ENCODE peak calls at places on chromosomes 4 and X, in ten cellular contexts. A is aorta; E is AG20443; O is upper lobe of left lung; N is right lobe of liver; G is AG08395; H is effector memory CD4-positive, alpha-beta T cell; R is choroid plexus epithelial cell; Z is activated gamma-delta T cell treated with anti-CD3 and anti-CD28 coated beads, Interleukin-2, amount 50 U/mL, for 16 hours; M is stimulated activated CD4-positive, alpha-beta T cell treated with anti-CD3 and anti-CD28 coated beads, TNF-alpha, amount 100 ng/mL, for 4 hours. X is an unnamed sample.

GRCh38 chrX:23883737-23884354 is 23.9 kb downstream of the APOO start:
- DNase-seq in Z (no peak), O (no peak), H (no peak), A (no peak), R (peak), N (no peak), E (peak), M (no peak), G (peak), X (peak)

GRCh38 chr4:5524900-5525299 is 183.5 kb downstream of the EVC2 start:
- DNase-seq in A (no peak), E (peak), H (no peak), M (no peak), Z (no peak), G (peak), N (peak), R (peak), O (no peak), X (no peak)

GRCh38 chr4:56821394-56822263 is at the start of gene SPINK2:
- DNase-seq in R (no peak), H (peak), E (no peak), N (no peak), Z (peak), A (no peak), O (peak), G (no peak), M (peak), X (peak)

GRCh38 chrX:119669424-119670037 is 23.4 kb downstream of the SEPTIN6 start:
- DNase-seq in N (no peak), M (no peak), E (no peak), H (no peak), G (no peak), A (no peak), O (no peak), Z (no peak), R (peak), X (peak)

GRCh38 chr4:7506119-7506518 is 71.4 kb upstream of the PSAPL1 start:
- DNase-seq in G (peak), A (no peak), R (no peak), M (no peak), N (no peak), Z (no peak), E (no peak), H (no peak), O (no peak), X (no peak)

GRCh38 chrX:13734278-13735172 is at the start of the genes OFD1 and TRAPPC2:
- DNase-seq in N (peak), O (peak), Z (peak), H (peak), M (peak), A (peak), G (peak), E (peak), R (peak), X (peak)

GRCh38 chr4:108453366-108453765 is 167.0 kb upstream of the RPL34 start:
- DNase-seq in H (no peak), A (no peak), G (no peak), Z (no peak), N (no peak), R (no peak), M (no peak), O (no peak), E (no peak), X (no peak)

GRCh38 chr4:107035711-107036601 is at the start of gene DKK2:
- DNase-seq in N (no peak), G (peak), H (no peak), M (no peak), A (peak), R (peak), Z (no peak), E (peak), O (no peak), X (peak)

GRCh38 chr4:41746025-41746439 is 2.5 kb downstream of the PHOX2B start:
- DNase-seq in N (no peak), A (no peak), M (no peak), O (no peak), E (no peak), R (no peak), H (no peak), Z (no peak), G (no peak), X (no peak)